ENCODE peak calls at places on chromosomes 6 and 20, in four cellular contexts. C, O, U and Q are unnamed samples.

GRCh38 chr20:25283221-25283951 is 35.5 kb downstream of the PYGB start:
- DNase-seq in U (peak; percentile 64), O (no peak), C (no peak), Q (peak; percentile 21)

GRCh38 chr6:113645986-113646385 is 211.2 kb upstream of the MARCKS start:
- DNase-seq in C (no peak), O (no peak), U (no peak), Q (no peak)

GRCh38 chr6:150924808-150925654 is 59.5 kb downstream of the MTHFD1L start:
- DNase-seq in O (no peak), C (no peak), U (no peak), Q (no peak)

GRCh38 chr20:38138086-38138777 is 26.8 kb downstream of the TGM2 start:
- DNase-seq in C (no peak), U (peak; percentile 49), O (no peak), Q (no peak)

GRCh38 chr6:1770435-1770843 is 160.7 kb downstream of the FOXC1 start:
- DNase-seq in U (no peak), O (no peak), C (no peak), Q (peak; percentile 66)

GRCh38 chr20:49037962-49038387 is 8.1 kb upstream of the CSE1L start:
- DNase-seq in U (no peak), C (no peak), O (no peak), Q (no peak)

GRCh38 chr6:42101186-42101657 is 41.2 kb downstream of the C6orf132 start:
- DNase-seq in U (no peak), C (no peak), O (no peak), Q (no peak)

GRCh38 chr6:158660331-158660730 is 10.5 kb downstream of the SYTL3 start:
- DNase-seq in C (peak; percentile 67), U (no peak), O (no peak), Q (no peak)

GRCh38 chr20:48820649-48820973 is 7.2 kb downstream of the PREX1 start:
- DNase-seq in O (no peak), C (no peak), U (no peak), Q (no peak)

GRCh38 chr6:132304891-132305305 is 96.4 kb downstream of the MOXD1 start:
- DNase-seq in C (no peak), U (peak; percentile 23), O (no peak), Q (no peak)

GRCh38 chr6:151310852-151311767 is 71.3 kb downstream of the AKAP12 start:
- DNase-seq in U (no peak), C (no peak), O (no peak), Q (no peak)

GRCh38 chr6:55869731-55870130 is 5.7 kb downstream of the BMP5 start:
- DNase-seq in C (no peak), O (no peak), U (no peak), Q (no peak)

GRCh38 chr6:52053038-52053704 is 34.2 kb downstream of the PKHD1 start:
- DNase-seq in O (no peak), U (no peak), C (no peak), Q (no peak)

GRCh38 chr6:2028457-2029038 is 216.9 kb downstream of the GMDS start:
- DNase-seq in C (no peak), O (no peak), U (no peak), Q (no peak)

GRCh38 chr20:57261488-57262243 is 4.8 kb downstream of the BMP7 start:
- DNase-seq in C (no peak), U (no peak), O (no peak), Q (no peak)

GRCh38 chr20:20181322-20181721 is 129.0 kb downstream of the CFAP61 start:
- DNase-seq in C (no peak), O (no peak), U (no peak), Q (no peak)

GRCh38 chr20:7772376-7772775 is 167.9 kb downstream of the HAO1 start:
- DNase-seq in O (no peak), C (no peak), U (no peak), Q (no peak)

GRCh38 chr20:11752336-11752735 is 165.4 kb upstream of the BTBD3 start:
- DNase-seq in U (no peak), C (no peak), O (no peak), Q (no peak)

GRCh38 chr6:28474441-28475219 is 31.3 kb upstream of the ZSCAN23 start:
- DNase-seq in C (peak; percentile 56), O (no peak), U (no peak), Q (no peak)

GRCh38 chr6:118712955-118713354 is 61.6 kb upstream of the CEP85L start:
- DNase-seq in U (no peak), O (no peak), C (no peak), Q (no peak)

GRCh38 chr20:51128198-51128597 is 105.3 kb upstream of the KCNG1 start:
- DNase-seq in O (no peak), U (no peak), C (no peak), Q (no peak)

GRCh38 chr6:137623293-137623692 is 129.1 kb upstream of the OLIG3 start:
- DNase-seq in U (no peak), C (no peak), O (no peak), Q (no peak)

GRCh38 chr6:38221236-38221635 is 401.7 kb downstream of the ZFAND3 start:
- DNase-seq in O (no peak), U (no peak), C (no peak), Q (no peak)

GRCh38 chr6:20953019-20953418 is 418.8 kb downstream of the CDKAL1 start:
- DNase-seq in C (no peak), U (no peak), O (no peak), Q (no peak)

GRCh38 chr20:48298851-48299484 is 513.7 kb upstream of the SULF2 start:
- DNase-seq in O (no peak), U (no peak), C (no peak), Q (no peak)

GRCh38 chr6:157217198-157217893 is 106.0 kb downstream of the TMEM242 start:
- DNase-seq in U (no peak), C (no peak), O (no peak), Q (no peak)